ENCODE peak calls at places on chromosomes 6 and 20, in four cellular contexts. One of them, this sample, is unnamed.

GRCh38 chr20:53903652-53903987 is 166.8 kb downstream of the BCAS1 start:
- DNase-seq in spleen: no peak
- DNase-seq in fibroblast of the aortic adventitia: peak
- DNase-seq in aorta: no peak
- DNase-seq in this sample: no peak

GRCh38 chr6:12243169-12243568 is 47.0 kb upstream of the EDN1 start:
- DNase-seq in spleen: no peak
- DNase-seq in fibroblast of the aortic adventitia: no peak
- DNase-seq in aorta: no peak
- DNase-seq in this sample: no peak

GRCh38 chr6:158069800-158070195 is 88.1 kb downstream of the SYNJ2 start:
- DNase-seq in spleen: no peak
- DNase-seq in fibroblast of the aortic adventitia: peak
- DNase-seq in aorta: no peak
- DNase-seq in this sample: no peak

GRCh38 chr6:106882601-106883518 is 91.7 kb downstream of the CD24 start:
- DNase-seq in spleen: no peak
- DNase-seq in fibroblast of the aortic adventitia: no peak
- DNase-seq in aorta: no peak
- DNase-seq in this sample: no peak

GRCh38 chr20:25254571-25254970 is 6.7 kb downstream of the PYGB start:
- DNase-seq in spleen: no peak
- DNase-seq in fibroblast of the aortic adventitia: no peak
- DNase-seq in aorta: no peak
- DNase-seq in this sample: no peak

GRCh38 chr6:141259832-141260231 is 872.9 kb upstream of the GJE1 start:
- DNase-seq in spleen: no peak
- DNase-seq in fibroblast of the aortic adventitia: peak
- DNase-seq in aorta: no peak
- DNase-seq in this sample: no peak

GRCh38 chr20:63691711-63692435 is 4.6 kb upstream of the TNFRSF6B start:
- DNase-seq in spleen: peak
- DNase-seq in fibroblast of the aortic adventitia: no peak
- DNase-seq in aorta: peak
- DNase-seq in this sample: no peak

GRCh38 chr20:14055127-14055742 is 59.9 kb downstream of the MACROD2 start:
- DNase-seq in spleen: no peak
- DNase-seq in fibroblast of the aortic adventitia: peak
- DNase-seq in aorta: no peak
- DNase-seq in this sample: peak

GRCh38 chr6:82646231-82646615 is 282.6 kb downstream of the TPBG start:
- DNase-seq in spleen: no peak
- DNase-seq in fibroblast of the aortic adventitia: no peak
- DNase-seq in aorta: no peak
- DNase-seq in this sample: no peak

GRCh38 chr6:26299286-26300042 is 65.5 kb upstream of the BTN3A2 start:
- DNase-seq in spleen: no peak
- DNase-seq in fibroblast of the aortic adventitia: peak
- DNase-seq in aorta: no peak
- DNase-seq in this sample: no peak

GRCh38 chr20:63978319-63979220 is 872 bp downstream of the SAMD10 start:
- DNase-seq in spleen: peak
- DNase-seq in fibroblast of the aortic adventitia: no peak
- DNase-seq in aorta: peak
- DNase-seq in this sample: no peak

GRCh38 chr6:162056745-162057144 is 670.8 kb downstream of the PRKN start:
- DNase-seq in spleen: no peak
- DNase-seq in fibroblast of the aortic adventitia: no peak
- DNase-seq in aorta: no peak
- DNase-seq in this sample: no peak

GRCh38 chr6:26592649-26593048 is 4.1 kb upstream of the ABT1 start:
- DNase-seq in spleen: no peak
- DNase-seq in fibroblast of the aortic adventitia: no peak
- DNase-seq in aorta: no peak
- DNase-seq in this sample: no peak

GRCh38 chr20:23187759-23188158 is 101.6 kb upstream of the CD93 start:
- DNase-seq in spleen: peak
- DNase-seq in fibroblast of the aortic adventitia: no peak
- DNase-seq in aorta: no peak
- DNase-seq in this sample: no peak

GRCh38 chr20:5670874-5671273 is 79.3 kb upstream of the SHLD1 start:
- DNase-seq in spleen: no peak
- DNase-seq in fibroblast of the aortic adventitia: no peak
- DNase-seq in aorta: no peak
- DNase-seq in this sample: no peak

GRCh38 chr20:1674361-1674760 is 16.8 kb upstream of the SIRPG start:
- DNase-seq in spleen: peak
- DNase-seq in fibroblast of the aortic adventitia: no peak
- DNase-seq in aorta: no peak
- DNase-seq in this sample: no peak

GRCh38 chr6:16901777-16902176 is 140.5 kb upstream of the ATXN1 start:
- DNase-seq in spleen: no peak
- DNase-seq in fibroblast of the aortic adventitia: peak
- DNase-seq in aorta: peak
- DNase-seq in this sample: no peak

GRCh38 chr6:67353861-67354260 is 1281.2 kb upstream of the ADGRB3 start:
- DNase-seq in spleen: no peak
- DNase-seq in fibroblast of the aortic adventitia: no peak
- DNase-seq in aorta: no peak
- DNase-seq in this sample: no peak

GRCh38 chr6:124924333-124924759 is 37.9 kb upstream of the RNF217 start:
- DNase-seq in spleen: no peak
- DNase-seq in fibroblast of the aortic adventitia: peak
- DNase-seq in aorta: no peak
- DNase-seq in this sample: no peak

GRCh38 chr20:58145506-58146080 is 82.9 kb downstream of the ANKRD60 start:
- DNase-seq in spleen: no peak
- DNase-seq in fibroblast of the aortic adventitia: no peak
- DNase-seq in aorta: no peak
- DNase-seq in this sample: no peak

GRCh38 chr6:81171991-81172740 is 580.3 kb downstream of the TENT5A start:
- DNase-seq in spleen: no peak
- DNase-seq in fibroblast of the aortic adventitia: peak
- DNase-seq in aorta: peak
- DNase-seq in this sample: no peak

GRCh38 chr6:11241793-11242201 is 9.3 kb upstream of the NEDD9 start:
- DNase-seq in spleen: peak
- DNase-seq in fibroblast of the aortic adventitia: peak
- DNase-seq in aorta: peak
- DNase-seq in this sample: no peak

GRCh38 chr6:75275067-75275466 is 9.5 kb downstream of the TMEM30A start:
- DNase-seq in spleen: no peak
- DNase-seq in fibroblast of the aortic adventitia: peak
- DNase-seq in aorta: no peak
- DNase-seq in this sample: peak

GRCh38 chr6:154354265-154354777 is 2.3 kb downstream of the IPCEF1 start:
- DNase-seq in spleen: no peak
- DNase-seq in fibroblast of the aortic adventitia: no peak
- DNase-seq in aorta: no peak
- DNase-seq in this sample: no peak
- H3K4me3 ChIP-seq in spleen: peak
- H3K4me3 ChIP-seq in fibroblast of the aortic adventitia: no peak
- H3K4me3 ChIP-seq in aorta: no peak
- H3K4me3 ChIP-seq in this sample: no peak

GRCh38 chr6:29976253-29976587 is 33.9 kb downstream of the HLA-A start:
- DNase-seq in spleen: no peak
- DNase-seq in fibroblast of the aortic adventitia: no peak
- DNase-seq in aorta: no peak
- DNase-seq in this sample: no peak
- H3K4me3 ChIP-seq in spleen: peak
- H3K4me3 ChIP-seq in fibroblast of the aortic adventitia: peak
- H3K4me3 ChIP-seq in aorta: peak
- H3K4me3 ChIP-seq in this sample: peak

GRCh38 chr6:167118839-167119238 is 4.1 kb upstream of the CCR6 start:
- DNase-seq in spleen: no peak
- DNase-seq in fibroblast of the aortic adventitia: no peak
- DNase-seq in aorta: no peak
- DNase-seq in this sample: no peak
- H3K4me3 ChIP-seq in spleen: peak
- H3K4me3 ChIP-seq in fibroblast of the aortic adventitia: no peak
- H3K4me3 ChIP-seq in aorta: no peak
- H3K4me3 ChIP-seq in this sample: no peak

DNA sequence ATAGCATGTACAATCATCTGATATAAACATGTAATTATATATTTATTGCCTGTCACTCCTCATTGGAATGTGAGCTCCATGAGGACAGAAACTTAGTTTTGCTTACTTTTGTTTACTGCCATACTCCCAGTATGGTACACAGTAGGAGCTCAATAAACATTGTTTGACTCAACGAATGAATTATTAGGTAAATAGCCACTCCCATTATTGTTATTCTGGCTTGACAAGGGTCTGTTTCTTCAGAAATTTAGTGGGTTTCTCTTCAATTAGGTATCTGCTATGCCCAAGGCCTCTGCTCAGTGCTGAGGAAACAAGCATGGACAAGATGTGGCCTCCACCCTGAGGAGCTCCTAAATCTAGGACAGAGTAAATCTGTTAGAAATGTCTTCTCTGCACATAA is 6.3 kb downstream of the BCL2L1 start:
- DNase-seq in spleen: no peak
- DNase-seq in fibroblast of the aortic adventitia: no peak
- DNase-seq in aorta: no peak
- DNase-seq in this sample: no peak
- H3K4me3 ChIP-seq in spleen: peak
- H3K4me3 ChIP-seq in fibroblast of the aortic adventitia: no peak
- H3K4me3 ChIP-seq in aorta: no peak
- H3K4me3 ChIP-seq in this sample: no peak

GRCh38 chr6:129707882-129708495 is 2.0 kb downstream of the ARHGAP18 start:
- DNase-seq in spleen: no peak
- DNase-seq in fibroblast of the aortic adventitia: no peak
- DNase-seq in aorta: no peak
- DNase-seq in this sample: no peak
- H3K4me3 ChIP-seq in spleen: peak
- H3K4me3 ChIP-seq in fibroblast of the aortic adventitia: peak
- H3K4me3 ChIP-seq in aorta: no peak
- H3K4me3 ChIP-seq in this sample: peak

GRCh38 chr6:33419580-33420492 is at the start of gene SYNGAP1:
- DNase-seq in spleen: peak
- DNase-seq in fibroblast of the aortic adventitia: peak
- DNase-seq in aorta: peak
- DNase-seq in this sample: no peak
- H3K4me3 ChIP-seq in spleen: peak
- H3K4me3 ChIP-seq in fibroblast of the aortic adventitia: peak
- H3K4me3 ChIP-seq in aorta: peak
- H3K4me3 ChIP-seq in this sample: peak

DNA sequence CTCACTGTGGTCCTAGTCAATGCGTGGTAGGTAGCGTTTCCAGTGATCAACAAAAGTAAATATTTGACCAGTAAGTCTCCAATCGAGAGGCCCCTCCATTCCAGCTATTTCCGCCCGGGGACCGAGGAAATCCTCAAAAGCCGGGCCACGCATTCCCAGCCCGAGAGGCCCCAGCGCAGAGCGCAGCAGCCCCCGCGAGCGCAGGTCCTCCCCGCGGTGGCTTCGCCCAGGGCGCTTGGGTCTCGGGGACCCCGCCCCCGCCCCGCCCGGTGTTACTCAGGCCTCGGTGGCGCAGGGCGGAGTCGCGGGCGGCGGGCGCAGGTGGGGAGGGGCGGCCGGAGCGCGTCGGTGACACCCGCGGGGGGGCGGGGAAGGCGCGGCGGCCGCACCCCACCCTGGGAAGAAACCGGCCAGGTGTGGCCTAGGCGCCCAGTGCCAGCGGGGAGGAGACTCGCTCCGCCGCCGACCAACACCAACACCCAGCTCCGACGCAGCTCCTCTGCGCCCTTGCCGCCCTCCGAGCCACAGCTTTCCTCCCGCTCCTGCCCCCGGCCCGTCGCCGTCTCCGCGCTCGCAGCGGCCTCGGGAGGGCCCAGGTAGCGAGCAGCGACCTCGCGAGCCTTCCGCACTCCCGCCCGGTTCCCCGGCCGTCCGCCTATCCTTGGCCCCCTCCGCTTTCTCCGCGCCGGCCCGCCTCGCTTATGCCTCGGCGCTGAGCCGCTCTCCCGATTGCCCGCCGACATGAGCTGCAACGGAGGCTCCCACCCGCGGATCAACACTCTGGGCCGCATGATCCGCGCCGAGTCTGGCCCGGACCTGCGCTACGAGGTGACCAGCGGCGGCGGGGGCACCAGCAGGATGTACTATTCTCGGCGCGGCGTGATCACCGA is at the start of gene DSP:
- DNase-seq in spleen: peak
- DNase-seq in fibroblast of the aortic adventitia: no peak
- DNase-seq in aorta: no peak
- DNase-seq in this sample: no peak
- H3K4me3 ChIP-seq in spleen: peak
- H3K4me3 ChIP-seq in fibroblast of the aortic adventitia: peak
- H3K4me3 ChIP-seq in aorta: peak
- H3K4me3 ChIP-seq in this sample: peak

GRCh38 chr20:38164624-38165088 is 414 bp downstream of the TGM2 start:
- DNase-seq in spleen: no peak
- DNase-seq in fibroblast of the aortic adventitia: no peak
- DNase-seq in aorta: no peak
- DNase-seq in this sample: no peak

GRCh38 chr20:38164069-38164468 is 1.0 kb downstream of the TGM2 start:
- DNase-seq in spleen: no peak
- DNase-seq in fibroblast of the aortic adventitia: no peak
- DNase-seq in aorta: no peak
- DNase-seq in this sample: no peak

GRCh38 chr20:38166707-38167233 is 1.7 kb upstream of the TGM2 start:
- DNase-seq in spleen: no peak
- DNase-seq in fibroblast of the aortic adventitia: no peak
- DNase-seq in aorta: no peak
- DNase-seq in this sample: no peak

GRCh38 chr20:38165966-38166706 is 1.1 kb upstream of the TGM2 start:
- DNase-seq in spleen: no peak
- DNase-seq in fibroblast of the aortic adventitia: peak
- DNase-seq in aorta: no peak
- DNase-seq in this sample: no peak

GRCh38 chr20:38165089-38165965 is at the start of gene TGM2:
- DNase-seq in spleen: peak
- DNase-seq in fibroblast of the aortic adventitia: peak
- DNase-seq in aorta: peak
- DNase-seq in this sample: no peak
- H3K4me3 ChIP-seq in spleen: peak
- H3K4me3 ChIP-seq in fibroblast of the aortic adventitia: peak
- H3K4me3 ChIP-seq in aorta: peak
- H3K4me3 ChIP-seq in this sample: peak

GRCh38 chr20:10466855-10467254 is 31.8 kb downstream of the SLX4IP start:
- DNase-seq in spleen: no peak
- DNase-seq in fibroblast of the aortic adventitia: no peak
- DNase-seq in aorta: no peak
- DNase-seq in this sample: no peak
- H3K4me3 ChIP-seq in spleen: no peak
- H3K4me3 ChIP-seq in fibroblast of the aortic adventitia: no peak
- H3K4me3 ChIP-seq in aorta: peak
- H3K4me3 ChIP-seq in this sample: no peak